ENCODE peak calls at places on chromosomes 11 and 22, in six cellular contexts. One of them, this sample, is unnamed.

GRCh38 chr11:113904379-113905101 is at the start of gene HTR3B:
- DNase-seq in AG04450: no peak
- DNase-seq in GM13977: no peak
- DNase-seq in right lobe of liver: no peak
- DNase-seq in esophagus muscularis mucosa: no peak
- DNase-seq in fibroblast of the aortic adventitia: no peak
- DNase-seq in this sample: no peak

GRCh38 chr22:11616811-11617210 is 3911.2 kb upstream of the OR11H1 start:
- DNase-seq in GM13977: no peak
- DNase-seq in right lobe of liver: no peak
- DNase-seq in fibroblast of the aortic adventitia: peak; percentile 8
- DNase-seq in AG04450: peak; percentile 3
- DNase-seq in esophagus muscularis mucosa: peak; percentile 72
- DNase-seq in this sample: no peak

GRCh38 chr22:27045103-27045940 is 387.9 kb downstream of the MIAT start:
- DNase-seq in esophagus muscularis mucosa: no peak
- DNase-seq in right lobe of liver: no peak
- DNase-seq in fibroblast of the aortic adventitia: peak; percentile 57
- DNase-seq in AG04450: no peak
- DNase-seq in GM13977: no peak
- DNase-seq in this sample: no peak

GRCh38 chr11:117443269-117444186 is 115.9 kb downstream of the CEP164 start:
- DNase-seq in GM13977: peak; percentile 63
- DNase-seq in fibroblast of the aortic adventitia: peak; percentile 26
- DNase-seq in esophagus muscularis mucosa: no peak
- DNase-seq in AG04450: no peak
- DNase-seq in right lobe of liver: no peak
- DNase-seq in this sample: peak; percentile 66

GRCh38 chr11:58726594-58727414 is 4.9 kb downstream of the GLYAT start:
- DNase-seq in right lobe of liver: no peak
- DNase-seq in fibroblast of the aortic adventitia: no peak
- DNase-seq in GM13977: no peak
- DNase-seq in AG04450: no peak
- DNase-seq in esophagus muscularis mucosa: no peak
- DNase-seq in this sample: no peak

GRCh38 chr11:19595840-19596751 is 116.5 kb upstream of the NAV2 start:
- DNase-seq in esophagus muscularis mucosa: no peak
- DNase-seq in fibroblast of the aortic adventitia: peak; percentile 93
- DNase-seq in GM13977: no peak
- DNase-seq in AG04450: peak; percentile 55
- DNase-seq in right lobe of liver: peak; percentile 87
- DNase-seq in this sample: no peak

GRCh38 chr11:132941024-132941646 is 591.2 kb downstream of the OPCML start:
- DNase-seq in fibroblast of the aortic adventitia: peak; percentile 42
- DNase-seq in AG04450: peak; percentile 15
- DNase-seq in GM13977: peak; percentile 31
- DNase-seq in right lobe of liver: no peak
- DNase-seq in esophagus muscularis mucosa: peak; percentile 82
- DNase-seq in this sample: no peak

GRCh38 chr11:18063131-18063530 is 17.1 kb upstream of the TPH1 start:
- DNase-seq in GM13977: no peak
- DNase-seq in AG04450: no peak
- DNase-seq in fibroblast of the aortic adventitia: no peak
- DNase-seq in right lobe of liver: no peak
- DNase-seq in esophagus muscularis mucosa: no peak
- DNase-seq in this sample: no peak

GRCh38 chr11:34234086-34234740 is 123.6 kb downstream of the ABTB2 start:
- DNase-seq in fibroblast of the aortic adventitia: peak; percentile 41
- DNase-seq in right lobe of liver: no peak
- DNase-seq in AG04450: no peak
- DNase-seq in GM13977: peak; percentile 47
- DNase-seq in esophagus muscularis mucosa: no peak
- DNase-seq in this sample: peak; percentile 68

GRCh38 chr11:20259506-20259905 is 99.2 kb upstream of the DBX1 start:
- DNase-seq in right lobe of liver: no peak
- DNase-seq in GM13977: no peak
- DNase-seq in esophagus muscularis mucosa: no peak
- DNase-seq in fibroblast of the aortic adventitia: no peak
- DNase-seq in AG04450: no peak
- DNase-seq in this sample: no peak

GRCh38 chr11:125956371-125956770 is 10.5 kb downstream of the VSIG10L2 start:
- DNase-seq in AG04450: no peak
- DNase-seq in right lobe of liver: no peak
- DNase-seq in GM13977: no peak
- DNase-seq in fibroblast of the aortic adventitia: peak; percentile 78
- DNase-seq in esophagus muscularis mucosa: no peak
- DNase-seq in this sample: no peak
- TF ChIP-seq CTCF in AG04450: no peak
- TF ChIP-seq CTCF in right lobe of liver: no peak
- TF ChIP-seq CTCF in GM13977: no peak
- TF ChIP-seq CTCF in fibroblast of the aortic adventitia: peak; percentile 10
- TF ChIP-seq CTCF in esophagus muscularis mucosa: no peak
- TF ChIP-seq CTCF in this sample: no peak

DNA sequence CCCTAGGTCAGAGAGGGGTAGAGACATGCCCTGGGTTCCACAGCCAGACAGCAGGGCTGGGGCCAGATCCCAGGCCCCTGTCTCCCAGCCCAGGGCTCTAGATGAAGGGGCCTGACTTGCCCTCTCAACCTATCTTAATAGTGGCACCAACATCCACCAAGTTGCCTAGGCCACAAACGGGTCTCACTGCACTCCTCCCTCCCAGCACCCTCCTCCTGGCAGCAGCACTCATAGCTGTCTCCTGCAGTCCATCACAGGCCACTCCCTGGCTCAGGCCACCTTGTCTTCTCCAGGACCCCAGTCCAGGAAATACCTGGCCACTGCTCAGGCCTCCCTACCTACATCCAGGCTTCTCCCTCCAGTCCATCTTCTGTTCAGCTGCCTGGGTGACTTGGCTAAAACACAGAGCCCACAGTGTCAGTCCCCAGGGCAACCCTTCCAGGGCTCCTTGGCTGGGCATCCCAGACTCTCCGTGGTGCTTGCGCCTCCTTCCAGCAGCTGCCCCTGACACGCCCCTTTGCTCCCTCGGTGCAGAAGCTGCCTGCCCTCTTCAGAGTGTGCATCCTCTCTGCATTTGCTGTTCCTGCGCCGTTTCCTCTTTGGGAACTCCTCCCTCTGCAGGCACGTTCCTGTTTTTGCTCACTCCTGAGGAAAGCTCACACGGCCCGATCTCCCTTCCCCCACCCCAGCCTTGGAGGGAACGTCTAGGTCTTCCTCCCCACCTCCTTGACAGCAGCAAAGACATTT is 40.5 kb downstream of the LRRC32 start:
- DNase-seq in fibroblast of the aortic adventitia: peak; percentile 61
- DNase-seq in esophagus muscularis mucosa: no peak
- DNase-seq in right lobe of liver: peak; percentile 71
- DNase-seq in AG04450: no peak
- DNase-seq in GM13977: no peak
- DNase-seq in this sample: no peak
- TF ChIP-seq CTCF in fibroblast of the aortic adventitia: peak; percentile 23
- TF ChIP-seq CTCF in esophagus muscularis mucosa: peak; percentile 22
- TF ChIP-seq CTCF in right lobe of liver: no peak
- TF ChIP-seq CTCF in AG04450: peak; percentile 24
- TF ChIP-seq CTCF in GM13977: no peak
- TF ChIP-seq CTCF in this sample: no peak

DNA sequence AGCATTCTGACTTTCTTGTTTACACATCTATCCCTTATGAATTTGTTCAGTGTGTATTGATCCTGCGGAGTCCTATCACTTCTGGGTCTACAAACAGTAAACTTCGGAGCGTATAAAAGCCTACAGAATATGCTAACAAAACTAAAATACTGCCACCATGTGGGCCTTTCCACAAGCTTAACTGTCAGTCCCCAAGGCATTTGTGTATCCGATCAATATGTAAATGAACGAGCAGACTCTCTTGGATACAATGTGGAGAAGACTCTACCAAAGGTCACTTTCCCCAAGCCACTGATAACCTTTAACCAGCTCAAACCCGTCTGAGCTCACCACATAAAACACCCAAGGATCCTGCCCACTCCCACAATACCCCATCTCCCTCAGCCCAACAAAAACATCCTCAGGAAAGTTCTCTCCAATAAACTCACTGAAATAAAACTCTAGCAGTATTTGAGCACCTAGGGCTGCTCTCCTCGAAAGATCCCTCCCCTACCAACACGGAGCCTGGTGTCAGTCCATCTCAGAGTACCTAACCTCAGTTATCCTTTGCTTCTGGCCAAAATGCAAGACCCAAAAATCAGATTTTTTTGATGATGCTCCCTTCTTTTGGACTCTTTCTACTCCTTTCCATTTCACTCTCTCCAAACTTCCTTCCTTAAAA is 17.8 kb downstream of the ADA2 start:
- DNase-seq in GM13977: no peak
- DNase-seq in right lobe of liver: peak; percentile 57
- DNase-seq in esophagus muscularis mucosa: no peak
- DNase-seq in fibroblast of the aortic adventitia: peak; percentile 46
- DNase-seq in AG04450: no peak
- DNase-seq in this sample: no peak
- TF ChIP-seq CTCF in GM13977: no peak
- TF ChIP-seq CTCF in right lobe of liver: peak; percentile 53
- TF ChIP-seq CTCF in esophagus muscularis mucosa: no peak
- TF ChIP-seq CTCF in fibroblast of the aortic adventitia: peak; percentile 28
- TF ChIP-seq CTCF in AG04450: peak; percentile 21
- TF ChIP-seq CTCF in this sample: no peak

GRCh38 chr22:17920145-17920605 is 104.2 kb downstream of the MICAL3 start:
- DNase-seq in esophagus muscularis mucosa: no peak
- DNase-seq in GM13977: no peak
- DNase-seq in right lobe of liver: no peak
- DNase-seq in fibroblast of the aortic adventitia: peak; percentile 32
- DNase-seq in AG04450: no peak
- DNase-seq in this sample: no peak
- TF ChIP-seq CTCF in esophagus muscularis mucosa: peak; percentile 11
- TF ChIP-seq CTCF in GM13977: peak; percentile 22
- TF ChIP-seq CTCF in right lobe of liver: no peak
- TF ChIP-seq CTCF in fibroblast of the aortic adventitia: no peak
- TF ChIP-seq CTCF in AG04450: no peak
- TF ChIP-seq CTCF in this sample: no peak

DNA sequence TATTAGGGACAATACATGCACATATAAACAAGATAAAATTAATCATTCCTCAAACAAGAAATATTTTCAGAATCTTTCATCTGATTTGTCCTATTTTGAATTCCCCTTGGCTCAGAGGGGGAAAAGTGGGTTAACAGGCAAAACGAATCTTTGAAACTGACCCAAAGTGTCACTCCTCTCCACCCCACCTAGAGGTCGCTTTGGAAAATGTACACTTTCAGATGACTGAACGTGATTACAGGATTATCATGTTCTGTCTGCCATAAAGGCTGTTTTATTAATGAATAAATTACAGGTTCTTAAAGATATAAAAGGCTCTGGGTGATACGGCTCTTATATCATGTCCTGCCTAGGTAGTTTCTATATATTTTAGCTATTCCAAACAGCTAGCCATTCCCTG is 1735.0 kb downstream of the LRRC4C start:
- DNase-seq in GM13977: no peak
- DNase-seq in esophagus muscularis mucosa: no peak
- DNase-seq in right lobe of liver: no peak
- DNase-seq in AG04450: no peak
- DNase-seq in fibroblast of the aortic adventitia: no peak
- DNase-seq in this sample: no peak
- TF ChIP-seq CTCF in GM13977: no peak
- TF ChIP-seq CTCF in esophagus muscularis mucosa: no peak
- TF ChIP-seq CTCF in right lobe of liver: peak; percentile 31
- TF ChIP-seq CTCF in AG04450: no peak
- TF ChIP-seq CTCF in fibroblast of the aortic adventitia: no peak
- TF ChIP-seq CTCF in this sample: no peak

This sample was measured in GM10248.